ENCODE peak calls at places on chromosomes 1 and 21, in four cellular contexts. S, Q, E and Z are unnamed samples.

GRCh38 chr1:204572923-204573562 is 56.8 kb downstream of the MDM4 start:
- DNase-seq in E (no peak), S (no peak), Q (no peak), Z (no peak)

GRCh38 chr1:34331527-34331926 is 154.8 kb downstream of the C1orf94 start:
- DNase-seq in E (no peak), Q (no peak), S (no peak), Z (no peak)

GRCh38 chr1:245768596-245768995 is 613.8 kb downstream of the KIF26B start:
- DNase-seq in S (no peak), E (no peak), Q (no peak), Z (no peak)

GRCh38 chr1:21573971-21574458 is 64.8 kb downstream of the ALPL start:
- DNase-seq in Q (peak; percentile 59), E (peak; percentile 46), S (no peak), Z (peak; percentile 88)

GRCh38 chr1:214216779-214217178 is 64.2 kb upstream of the SMYD2 start:
- DNase-seq in Q (no peak), E (no peak), S (no peak), Z (no peak)

GRCh38 chr1:169521226-169521625 is 35.5 kb upstream of the SLC19A2 start:
- DNase-seq in Q (no peak), E (peak; percentile 62), S (no peak), Z (no peak)

GRCh38 chr1:230113605-230114241 is 46.7 kb downstream of the GALNT2 start:
- DNase-seq in E (no peak), Q (no peak), S (no peak), Z (peak; percentile 80)

GRCh38 chr21:33029512-33029921 is 3.8 kb downstream of the OLIG2 start:
- DNase-seq in E (no peak), S (no peak), Q (no peak), Z (no peak)

GRCh38 chr1:23528245-23528978 is 2.6 kb downstream of the E2F2 start:
- DNase-seq in S (peak; percentile 77), Q (no peak), E (peak; percentile 97), Z (peak; percentile 87)

GRCh38 chr1:203290261-203291089 is 14.8 kb upstream of the BTG2 start:
- DNase-seq in Q (peak; percentile 96), S (peak; percentile 95), E (peak; percentile 99), Z (peak; percentile 99)

GRCh38 chr1:7991504-7992440 is 30.3 kb downstream of the PARK7 start:
- DNase-seq in Q (no peak), E (no peak), S (no peak), Z (no peak)

GRCh38 chr1:231601775-231602674 is 24.6 kb upstream of the DISC1 start:
- DNase-seq in E (no peak), S (no peak), Q (no peak), Z (no peak)

GRCh38 chr1:193939585-193939984 is 753.2 kb upstream of the B3GALT2 start:
- DNase-seq in Q (no peak), E (no peak), S (no peak), Z (no peak)

GRCh38 chr1:74504125-74505065 is 8.0 kb downstream of the LRRC53 start:
- DNase-seq in S (no peak), E (peak; percentile 27), Q (peak; percentile 66), Z (no peak)
- TF ChIP-seq CTCF in S (peak; percentile 50), E (peak; percentile 26), Q (peak; percentile 64), Z (peak; percentile 75)

DNA sequence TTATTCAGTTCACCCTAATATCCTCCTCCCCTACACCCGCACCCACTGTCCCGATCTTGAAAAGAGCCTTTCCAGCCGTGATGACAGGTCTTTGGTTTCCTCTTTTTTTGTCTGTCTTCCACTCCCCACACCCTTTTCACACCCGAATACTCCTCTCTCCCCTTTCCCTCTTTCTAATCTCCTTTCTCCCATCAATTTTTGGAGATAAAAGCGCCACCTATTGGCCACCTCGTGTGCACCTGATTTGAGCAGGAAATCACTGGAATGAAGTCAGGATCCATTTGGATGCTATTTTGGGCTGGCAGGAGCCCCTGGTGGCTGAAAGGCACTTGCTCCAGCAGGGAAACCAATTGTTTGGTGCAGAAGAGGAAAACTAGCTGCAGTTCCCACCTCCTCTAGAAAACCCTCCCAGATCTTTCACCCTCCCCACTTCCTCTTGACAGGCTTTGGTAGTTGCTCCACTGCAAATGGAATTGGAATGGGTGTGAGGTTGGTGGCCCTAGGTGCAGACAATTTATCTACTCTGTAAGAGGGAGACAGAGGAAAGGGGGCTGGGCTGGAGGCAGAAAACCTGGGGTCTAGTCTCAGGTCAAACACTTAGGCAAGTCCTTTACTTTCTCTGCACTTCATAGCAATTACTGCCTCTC is 8.4 kb downstream of the FOXE3 start:
- DNase-seq in Q (no peak), S (no peak), E (no peak), Z (no peak)
- TF ChIP-seq CTCF in Q (peak; percentile 61), S (peak; percentile 63), E (peak; percentile 55), Z (peak; percentile 69)

DNA sequence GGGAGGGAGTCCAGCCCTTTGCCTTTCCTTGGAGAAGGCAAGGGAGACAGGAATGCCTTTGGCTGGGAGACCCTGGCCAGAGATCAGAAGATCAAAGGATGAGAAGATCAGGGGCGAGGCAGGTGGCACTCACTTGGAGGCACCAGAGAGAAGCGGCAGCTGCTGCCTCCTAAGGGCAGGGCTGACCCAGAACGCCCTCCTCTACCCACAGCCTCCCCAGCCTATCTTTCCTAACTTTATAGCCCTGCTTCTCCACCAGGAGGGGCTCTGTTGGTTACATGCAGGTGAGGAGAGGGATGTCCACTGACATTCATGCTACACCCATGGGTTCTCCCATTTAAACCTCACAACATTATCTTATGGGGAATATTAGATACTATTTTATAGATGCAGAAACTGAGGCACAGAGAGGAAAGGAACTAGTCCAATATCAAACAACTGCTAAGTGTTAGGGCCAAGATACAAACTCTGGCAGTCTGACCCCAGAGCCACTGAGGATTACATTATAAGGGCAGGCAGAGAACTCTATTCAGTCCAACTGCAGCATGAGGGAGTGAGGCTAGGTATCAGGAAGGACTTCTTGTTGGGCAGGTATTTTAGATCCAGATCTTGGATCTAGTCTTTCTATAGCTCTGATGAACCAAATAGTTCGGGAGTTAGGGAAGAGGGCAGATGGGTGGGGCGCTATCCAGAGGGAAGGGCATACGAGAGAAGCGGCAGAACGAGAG is 19.9 kb downstream of the LGR6 start:
- DNase-seq in S (no peak), Q (no peak), E (no peak), Z (no peak)
- TF ChIP-seq CTCF in S (no peak), Q (no peak), E (no peak), Z (no peak)

GRCh38 chr1:180154325-180155201 is at the start of gene QSOX1:
- DNase-seq in Q (peak; percentile 90), S (peak; percentile 75), E (peak; percentile 92), Z (peak; percentile 91)
- TF ChIP-seq CTCF in Q (peak; percentile 54), S (peak; percentile 67), E (no peak), Z (peak; percentile 16)

GRCh38 chr1:224704409-224704735 is 88.3 kb downstream of the CNIH3 start:
- DNase-seq in S (no peak), E (no peak), Q (no peak), Z (no peak)

GRCh38 chr1:224703702-224704408 is 87.7 kb downstream of the CNIH3 start:
- DNase-seq in Q (no peak), E (no peak), S (no peak), Z (no peak)

GRCh38 chr1:224696891-224697765 is 81.0 kb downstream of the CNIH3 start:
- DNase-seq in E (no peak), Q (no peak), S (no peak), Z (no peak)

GRCh38 chr1:224697888-224698450 is 81.9 kb downstream of the CNIH3 start:
- DNase-seq in Q (no peak), S (no peak), E (no peak), Z (no peak)

DNA sequence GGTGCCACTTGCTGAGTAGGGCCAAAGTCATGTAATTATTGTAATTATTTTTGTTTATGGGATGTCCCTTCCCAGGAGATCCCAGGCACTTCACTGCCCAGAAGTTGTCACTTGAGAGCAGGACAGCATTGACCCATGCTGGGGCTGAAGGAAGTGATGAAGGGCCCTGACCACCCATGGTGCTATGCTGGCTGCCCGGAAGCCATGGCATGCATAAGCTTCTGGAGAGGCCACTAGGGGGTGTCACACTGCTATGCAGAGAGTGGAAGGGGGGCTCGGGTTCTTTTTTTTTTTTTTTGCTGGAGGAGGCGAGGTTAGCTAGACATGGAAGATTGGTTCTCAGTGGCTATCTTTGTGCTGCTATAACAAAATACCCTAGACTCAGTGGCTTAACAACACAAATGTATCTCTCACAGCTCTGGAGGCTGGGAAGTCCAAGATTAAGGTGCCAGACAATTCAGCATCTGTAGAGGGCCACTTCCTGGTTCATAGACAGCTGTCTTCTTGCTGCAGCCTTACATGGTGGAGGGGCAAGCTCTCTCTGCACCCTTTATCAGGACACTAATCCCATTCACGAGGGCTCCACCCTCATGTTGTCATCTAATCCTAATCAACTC is 84.9 kb downstream of the CNIH3 start:
- DNase-seq in E (no peak), Q (no peak), S (no peak), Z (no peak)
- TF ChIP-seq CTCF in E (no peak), Q (no peak), S (no peak), Z (no peak)

GRCh38 chr1:18965206-18966173 is 9.0 kb upstream of the IFFO2 start:
- DNase-seq in E (no peak), S (no peak), Q (peak; percentile 17), Z (no peak)
- TF ChIP-seq CTCF in E (no peak), S (no peak), Q (no peak), Z (no peak)

GRCh38 chr1:32786856-32787255 is 30.3 kb downstream of the YARS1 start:
- DNase-seq in E (no peak), Q (no peak), S (no peak), Z (no peak)
- TF ChIP-seq CTCF in E (peak; percentile 32), Q (peak; percentile 13), S (no peak), Z (no peak)